ENCODE peak calls at places on chromosome 16, in eight cellular contexts. S, Q, F, O, N, J, I and A are unnamed samples.

GRCh38 chr16:86065711-86066110 is 166.7 kb downstream of the IRF8 start:
- DNase-seq in S (no peak), Q (no peak), F (no peak), O (no peak), N (no peak), J (no peak), I (no peak), A (no peak)

GRCh38 chr16:89060207-89060794 is 33.4 kb upstream of the ACSF3 start:
- DNase-seq in S (no peak), Q (no peak), F (no peak), O (no peak), N (no peak), J (no peak), I (no peak), A (no peak)

GRCh38 chr16:86044241-86044671 is 145.3 kb downstream of the IRF8 start:
- DNase-seq in S (no peak), Q (peak; percentile 77), F (peak; percentile 70), O (peak; percentile 39), N (peak; percentile 40), J (no peak), I (peak; percentile 8), A (no peak)

GRCh38 chr16:20897897-20898296 is 2.3 kb downstream of the DCUN1D3 start:
- DNase-seq in S (no peak), Q (no peak), F (no peak), O (no peak), N (no peak), J (no peak), I (no peak), A (no peak)

GRCh38 chr16:19411298-19411697 is 6.4 kb upstream of the TMC5 start:
- DNase-seq in S (no peak), Q (no peak), F (no peak), O (no peak), N (no peak), J (no peak), I (no peak), A (no peak)

GRCh38 chr16:85302018-85302847 is 190.0 kb upstream of the CIBAR2 start:
- DNase-seq in S (no peak), Q (no peak), F (peak; percentile 43), O (peak; percentile 51), N (no peak), J (no peak), I (no peak), A (no peak)

GRCh38 chr16:12901597-12902436 is at the start of gene SHISA9:
- DNase-seq in S (no peak), Q (peak; percentile 64), F (peak; percentile 27), O (no peak), N (no peak), J (no peak), I (no peak), A (no peak)

GRCh38 chr16:17417740-17418139 is 53.0 kb downstream of the XYLT1 start:
- DNase-seq in S (no peak), Q (no peak), F (no peak), O (peak; percentile 38), N (no peak), J (no peak), I (no peak), A (no peak)

GRCh38 chr16:47461598-47462266 is 601 bp downstream of the PHKB start:
- DNase-seq in S (no peak), Q (peak; percentile 31), F (peak; percentile 32), O (peak; percentile 84), N (no peak), J (no peak), I (no peak), A (no peak)

GRCh38 chr16:3266873-3267537 is 10.6 kb upstream of the MEFV start:
- DNase-seq in S (peak; percentile 56), Q (no peak), F (peak; percentile 66), O (peak; percentile 43), N (no peak), J (no peak), I (no peak), A (no peak)

GRCh38 chr16:83835972-83836566 is 28.3 kb downstream of the HSBP1 start:
- DNase-seq in S (peak; percentile 6), Q (no peak), F (peak; percentile 47), O (peak; percentile 80), N (no peak), J (no peak), I (no peak), A (peak; percentile 25)

GRCh38 chr16:10870137-10870776 is 6.7 kb upstream of the CIITA start:
- DNase-seq in S (no peak), Q (no peak), F (no peak), O (peak; percentile 42), N (no peak), J (no peak), I (no peak), A (no peak)

GRCh38 chr16:7345423-7345822 is 12.8 kb downstream of the RBFOX1 start:
- DNase-seq in S (peak; percentile 88), Q (no peak), F (no peak), O (no peak), N (no peak), J (no peak), I (no peak), A (no peak)

GRCh38 chr16:65070831-65071230 is 51.0 kb downstream of the CDH11 start:
- DNase-seq in S (no peak), Q (no peak), F (peak; percentile 91), O (peak; percentile 97), N (no peak), J (peak; percentile 45), I (no peak), A (no peak)

GRCh38 chr16:57540906-57541753 is 1.3 kb upstream of the ADGRG5 start:
- DNase-seq in S (no peak), Q (no peak), F (peak; percentile 1), O (no peak), N (no peak), J (no peak), I (no peak), A (no peak)

GRCh38 chr16:17159616-17160015 is 311.1 kb downstream of the XYLT1 start:
- DNase-seq in S (no peak), Q (no peak), F (no peak), O (no peak), N (no peak), J (no peak), I (no peak), A (no peak)

GRCh38 chr16:56675685-56676210 is 6.1 kb downstream of the MT1H start:
- DNase-seq in S (no peak), Q (peak; percentile 36), F (no peak), O (no peak), N (peak; percentile 36), J (no peak), I (peak; percentile 29), A (no peak)

GRCh38 chr16:85383836-85384825 is 229.0 kb upstream of the GSE1 start:
- DNase-seq in S (no peak), Q (no peak), F (no peak), O (no peak), N (no peak), J (no peak), I (no peak), A (no peak)

GRCh38 chr16:22948603-22949368 is 134.8 kb downstream of the HS3ST2 start:
- DNase-seq in S (no peak), Q (peak; percentile 62), F (peak; percentile 71), O (peak; percentile 70), N (no peak), J (peak; percentile 53), I (no peak), A (no peak)

GRCh38 chr16:88665148-88665547 is 2.3 kb upstream of the MVD start:
- DNase-seq in S (no peak), Q (no peak), F (no peak), O (no peak), N (no peak), J (no peak), I (no peak), A (no peak)

GRCh38 chr16:57316390-57317017 is 32.0 kb upstream of the PLLP start:
- DNase-seq in S (no peak), Q (no peak), F (peak; percentile 92), O (peak; percentile 92), N (no peak), J (no peak), I (no peak), A (no peak)

GRCh38 chr16:89678258-89678657 is 8.2 kb upstream of the CDK10 start:
- DNase-seq in S (no peak), Q (no peak), F (no peak), O (no peak), N (no peak), J (no peak), I (no peak), A (no peak)

GRCh38 chr16:2462031-2462866 is 2.3 kb downstream of the TEDC2 start:
- DNase-seq in S (no peak), Q (no peak), F (no peak), O (no peak), N (no peak), J (no peak), I (no peak), A (no peak)

GRCh38 chr16:9081183-9081582 is 10.3 kb upstream of the HAPSTR1 start:
- DNase-seq in S (no peak), Q (no peak), F (no peak), O (no peak), N (no peak), J (no peak), I (no peak), A (no peak)